ENCODE peak calls at places on chromosomes 1 and 21, in four cellular contexts. G is lung, N is GM23248, M is GM23338. S is an unnamed sample. For H3K4me1, the result is how much of the 10 kb centered on the place peaks cover.

GRCh38 chr1:229109320-229109761 is 161.6 kb upstream of the RAB4A start:
- DNase-seq in M (no peak), N (no peak), G (no peak), S (no peak)

GRCh38 chr1:182756423-182756822 is 33.1 kb upstream of the NPL start:
- DNase-seq in M (no peak), N (no peak), G (no peak), S (no peak)

GRCh38 chr1:116569776-116570357 is 959 bp downstream of the CD58 start:
- DNase-seq in N (peak), M (peak), G (peak), S (no peak)

GRCh38 chr1:154199563-154199879 is 6.6 kb downstream of the CFAP141 start:
- DNase-seq in N (peak), M (no peak), G (no peak), S (no peak)

GRCh38 chr1:86339421-86339820 is 56.7 kb downstream of the ODF2L start:
- DNase-seq in N (no peak), G (no peak), M (no peak), S (no peak)

GRCh38 chr1:78715181-78715661 is 65.6 kb downstream of the IFI44 start:
- DNase-seq in M (no peak), N (peak), G (no peak), S (no peak)

GRCh38 chr1:23394664-23395063 is 25.0 kb upstream of the ZNF436 start:
- DNase-seq in N (peak), M (peak), G (peak), S (no peak)

GRCh38 chr1:43655953-43656352 is 6.0 kb downstream of the KDM4A start:
- DNase-seq in N (no peak), M (no peak), G (no peak), S (no peak)

DNA sequence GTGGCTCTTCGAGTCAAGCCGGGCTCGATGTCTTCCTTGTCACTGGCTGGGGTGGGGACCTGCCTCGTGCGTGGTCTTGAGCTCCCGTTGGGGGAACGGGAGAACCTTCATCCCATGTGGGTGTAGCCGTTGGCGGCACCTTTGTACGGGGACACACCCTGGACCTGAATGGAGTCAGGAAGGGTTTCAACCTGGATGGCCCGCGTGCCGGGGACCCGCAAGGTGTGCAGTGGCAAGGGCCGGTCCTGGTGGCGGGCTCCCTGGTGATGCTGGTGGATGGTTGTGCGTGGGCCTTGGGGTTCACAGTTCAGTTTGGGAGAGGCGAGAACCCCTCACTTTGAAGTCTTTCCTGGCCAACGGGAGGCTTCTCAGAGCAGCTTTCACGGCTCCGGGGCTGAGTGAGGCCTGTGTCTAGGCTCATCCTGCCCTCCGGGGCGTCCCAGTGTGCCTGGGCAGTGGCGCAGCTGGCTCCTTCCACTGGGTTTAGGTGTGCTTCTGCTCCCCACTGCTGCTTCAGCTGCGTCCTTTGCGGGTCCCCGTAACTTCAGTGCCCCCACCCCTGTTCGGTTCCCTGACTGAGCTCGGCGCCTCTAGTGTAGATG is 11.4 kb downstream of the SKI start:
- DNase-seq in N (no peak), G (no peak), M (no peak), S (no peak)
- H3K4me1 ChIP-seq in N (half or more), G (half or more), M (under half), S (under half)

GRCh38 chr1:17287377-17287776 is 20.6 kb upstream of the PADI4 start:
- DNase-seq in G (no peak), N (peak), M (no peak), S (peak)

GRCh38 chr1:17293681-17294415 is 14.1 kb upstream of the PADI4 start:
- DNase-seq in M (no peak), G (no peak), N (no peak), S (no peak)

GRCh38 chr1:17292299-17293198 is 15.4 kb upstream of the PADI4 start:
- DNase-seq in G (no peak), N (no peak), M (no peak), S (no peak)

GRCh38 chr1:17289756-17290155 is 18.2 kb upstream of the PADI4 start:
- DNase-seq in M (no peak), G (no peak), N (peak), S (no peak)

GRCh38 chr1:17290553-17290952 is 17.4 kb upstream of the PADI4 start:
- DNase-seq in N (no peak), M (no peak), G (no peak), S (no peak)
- H3K4me1 ChIP-seq in N (under half), M (under half), G (under half), S (under half)

GRCh38 chr21:41900401-41900800 is 21.3 kb upstream of the PRDM15 start:
- DNase-seq in M (no peak), N (no peak), G (no peak), S (no peak)
- H3K4me1 ChIP-seq in M (under half), N (under half), G (under half), S (under half)

GRCh38 chr21:33433001-33433400 is 29.8 kb downstream of the IFNGR2 start:
- DNase-seq in M (no peak), G (no peak), N (no peak), S (no peak)
- H3K4me1 ChIP-seq in M (under half), G (under half), N (under half), S (under half)

GRCh38 chr1:232597721-232598120 is 32.2 kb downstream of the SIPA1L2 start:
- DNase-seq in M (no peak), G (no peak), N (no peak), S (no peak)

GRCh38 chr1:232598133-232598532 is 31.8 kb downstream of the SIPA1L2 start:
- DNase-seq in G (no peak), M (no peak), N (no peak), S (no peak)

GRCh38 chr1:232594768-232595698 is 34.9 kb downstream of the SIPA1L2 start:
- DNase-seq in M (no peak), G (no peak), N (no peak), S (no peak)

GRCh38 chr1:232598837-232599177 is 31.1 kb downstream of the SIPA1L2 start:
- DNase-seq in G (no peak), M (no peak), N (no peak), S (no peak)

GRCh38 chr1:232596666-232597303 is 33.1 kb downstream of the SIPA1L2 start:
- DNase-seq in N (no peak), M (no peak), G (no peak), S (no peak)
- H3K4me1 ChIP-seq in N (under half), M (under half), G (under half), S (under half)

DNA sequence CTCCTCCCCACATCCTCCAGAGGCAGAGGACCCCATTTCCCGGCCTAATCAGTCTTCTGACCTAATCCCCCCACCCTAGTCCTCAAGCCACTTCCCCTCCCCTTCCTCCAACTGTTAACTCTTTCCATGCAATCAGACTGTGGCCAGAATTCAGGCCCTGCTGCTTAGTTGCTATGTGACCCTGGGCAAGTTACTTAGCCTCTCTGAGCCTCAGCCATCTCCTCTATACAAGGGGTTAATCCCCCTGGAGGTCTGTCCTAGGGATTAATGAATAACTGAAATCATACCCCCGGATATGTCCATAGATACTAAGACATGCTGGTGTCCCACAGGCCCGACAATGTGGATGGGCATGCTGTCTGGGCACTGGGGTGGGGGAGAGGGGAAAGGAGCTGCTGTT is 18.3 kb downstream of the AHDC1 start:
- DNase-seq in N (no peak), M (no peak), G (no peak), S (no peak)
- H3K4me1 ChIP-seq in N (under half), M (under half), G (under half), S (under half)

DNA sequence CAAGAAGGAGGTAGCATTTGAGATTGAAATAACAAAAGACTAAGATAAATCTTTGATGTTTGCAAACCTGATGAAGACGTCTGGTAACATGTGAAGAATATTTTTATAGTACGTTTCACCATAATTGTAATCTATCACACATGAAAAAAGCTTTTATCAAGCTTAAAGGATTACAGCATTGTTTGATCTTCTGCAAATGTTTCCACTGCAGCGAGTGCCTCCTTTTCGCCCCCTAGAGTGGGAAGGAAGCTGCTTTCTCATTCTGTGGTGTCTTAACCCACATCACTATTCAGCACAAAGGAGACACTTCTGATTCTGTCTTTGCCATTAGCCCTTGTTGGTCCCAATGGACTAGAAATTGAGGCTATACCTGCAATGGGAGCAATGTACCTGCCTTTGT is 46.0 kb upstream of the IL12RB2 start:
- DNase-seq in M (peak), N (no peak), G (no peak), S (no peak)
- H3K4me1 ChIP-seq in M (half or more), N (under half), G (under half), S (under half)

GRCh38 chr21:31374430-31374829 is 30.4 kb upstream of the TIAM1 start:
- DNase-seq in M (no peak), G (no peak), N (no peak), S (no peak)
- H3K4me1 ChIP-seq in M (under half), G (under half), N (under half), S (under half)

GRCh38 chr1:184510110-184510509 is 123.3 kb downstream of the C1orf21 start:
- DNase-seq in N (no peak), M (no peak), G (no peak), S (no peak)

GRCh38 chr1:184506501-184506900 is 119.7 kb downstream of the C1orf21 start:
- DNase-seq in G (no peak), N (no peak), M (no peak), S (no peak)

GRCh38 chr1:184507165-184507564 is 120.3 kb downstream of the C1orf21 start:
- DNase-seq in N (no peak), G (no peak), M (no peak), S (no peak)

GRCh38 chr1:184509105-184509504 is 122.3 kb downstream of the C1orf21 start:
- DNase-seq in G (no peak), M (no peak), N (no peak), S (no peak)

DNA sequence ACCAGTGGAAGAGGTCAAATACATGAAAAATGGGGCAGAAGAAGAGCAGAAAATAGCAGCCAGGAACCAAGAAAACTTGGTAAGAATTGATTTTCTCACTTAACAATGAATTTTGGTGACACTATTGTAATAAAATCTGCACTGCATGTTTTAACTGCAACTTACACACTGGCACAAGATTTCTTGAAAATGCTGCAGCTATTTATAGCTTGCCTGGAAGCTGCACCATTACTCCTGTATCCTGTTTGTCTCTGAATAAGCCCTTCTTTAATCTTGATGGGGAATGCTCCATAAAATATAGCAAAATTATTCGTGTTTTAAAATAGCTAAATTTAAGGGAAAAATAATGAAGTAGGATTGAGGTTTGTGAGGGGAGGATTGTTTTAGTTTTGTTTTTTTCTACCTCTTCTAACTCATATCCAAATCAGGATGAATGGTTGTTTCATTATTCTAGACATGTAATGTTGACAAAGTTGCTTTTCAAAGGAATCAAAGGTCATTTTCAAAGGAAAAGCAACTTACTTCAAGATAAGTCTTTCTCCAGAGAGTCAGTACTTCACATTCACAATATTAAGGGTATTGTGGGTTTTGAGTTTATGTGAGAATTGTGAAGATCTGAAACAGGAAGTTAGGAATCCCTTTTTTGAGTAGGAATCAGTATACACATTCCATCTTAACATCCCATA is 120.9 kb downstream of the C1orf21 start:
- DNase-seq in N (peak), G (no peak), M (no peak), S (no peak)
- H3K4me1 ChIP-seq in N (under half), G (under half), M (under half), S (under half)